ENCODE peak calls at places on chromosomes 4 and X, in five cellular contexts. One of them, this sample, is unnamed.

GRCh38 chr4:134762053-134762452 is 560.5 kb upstream of the PABPC4L start:
- DNase-seq in D721Med: no peak
- DNase-seq in upper lobe of right lung: no peak
- DNase-seq in lower lobe of right lung: no peak
- DNase-seq in psoas muscle: no peak
- DNase-seq in this sample: no peak

GRCh38 chrX:120269379-120270035 is 18.9 kb downstream of the ZBTB33 start:
- DNase-seq in D721Med: no peak
- DNase-seq in upper lobe of right lung: no peak
- DNase-seq in lower lobe of right lung: no peak
- DNase-seq in psoas muscle: no peak
- DNase-seq in this sample: no peak

GRCh38 chr4:131258361-131258760 is 1890.7 kb upstream of the PCDH10 start:
- DNase-seq in D721Med: no peak
- DNase-seq in upper lobe of right lung: no peak
- DNase-seq in lower lobe of right lung: no peak
- DNase-seq in psoas muscle: no peak
- DNase-seq in this sample: no peak

GRCh38 chr4:155419266-155419665 is 42.5 kb upstream of the MAP9 start:
- DNase-seq in D721Med: no peak
- DNase-seq in upper lobe of right lung: no peak
- DNase-seq in lower lobe of right lung: no peak
- DNase-seq in psoas muscle: no peak
- DNase-seq in this sample: no peak

GRCh38 chr4:150647008-150647407 is 65.1 kb downstream of the MAB21L2 start:
- DNase-seq in D721Med: no peak
- DNase-seq in upper lobe of right lung: no peak
- DNase-seq in lower lobe of right lung: no peak
- DNase-seq in psoas muscle: no peak
- DNase-seq in this sample: no peak

GRCh38 chr4:2866891-2867290 is 23.2 kb downstream of the ADD1 start:
- DNase-seq in D721Med: no peak
- DNase-seq in upper lobe of right lung: no peak
- DNase-seq in lower lobe of right lung: no peak
- DNase-seq in psoas muscle: no peak
- DNase-seq in this sample: no peak

GRCh38 chr4:88991746-88992145 is 65.2 kb downstream of the FAM13A start:
- DNase-seq in D721Med: no peak
- DNase-seq in upper lobe of right lung: no peak
- DNase-seq in lower lobe of right lung: no peak
- DNase-seq in psoas muscle: no peak
- DNase-seq in this sample: no peak

GRCh38 chr4:25844957-25845712 is 17.7 kb downstream of the SEL1L3 start:
- DNase-seq in D721Med: no peak
- DNase-seq in upper lobe of right lung: no peak
- DNase-seq in lower lobe of right lung: no peak
- DNase-seq in psoas muscle: no peak
- DNase-seq in this sample: no peak

GRCh38 chr4:32010221-32010620 is 1290.1 kb downstream of the PCDH7 start:
- DNase-seq in D721Med: no peak
- DNase-seq in upper lobe of right lung: no peak
- DNase-seq in lower lobe of right lung: no peak
- DNase-seq in psoas muscle: no peak
- DNase-seq in this sample: no peak

GRCh38 chr4:5719329-5720055 is 8.5 kb downstream of the EVC start:
- DNase-seq in D721Med: no peak
- DNase-seq in upper lobe of right lung: no peak
- DNase-seq in lower lobe of right lung: no peak
- DNase-seq in psoas muscle: no peak
- DNase-seq in this sample: no peak

GRCh38 chrX:12956704-12957541 is 18.0 kb upstream of the TMSB4X start:
- DNase-seq in D721Med: no peak
- DNase-seq in upper lobe of right lung: no peak
- DNase-seq in lower lobe of right lung: no peak
- DNase-seq in psoas muscle: no peak
- DNase-seq in this sample: no peak
- TF ChIP-seq CTCF in D721Med: no peak
- TF ChIP-seq CTCF in upper lobe of right lung: no peak
- TF ChIP-seq CTCF in lower lobe of right lung: no peak
- TF ChIP-seq CTCF in psoas muscle: no peak
- TF ChIP-seq CTCF in this sample: no peak

GRCh38 chrX:131728295-131729145 is 184.6 kb downstream of the OR13H1 start:
- DNase-seq in D721Med: no peak
- DNase-seq in upper lobe of right lung: no peak
- DNase-seq in lower lobe of right lung: no peak
- DNase-seq in psoas muscle: peak; percentile 74
- DNase-seq in this sample: no peak
- TF ChIP-seq CTCF in D721Med: no peak
- TF ChIP-seq CTCF in upper lobe of right lung: no peak
- TF ChIP-seq CTCF in lower lobe of right lung: no peak
- TF ChIP-seq CTCF in psoas muscle: peak; percentile 55
- TF ChIP-seq CTCF in this sample: no peak

DNA sequence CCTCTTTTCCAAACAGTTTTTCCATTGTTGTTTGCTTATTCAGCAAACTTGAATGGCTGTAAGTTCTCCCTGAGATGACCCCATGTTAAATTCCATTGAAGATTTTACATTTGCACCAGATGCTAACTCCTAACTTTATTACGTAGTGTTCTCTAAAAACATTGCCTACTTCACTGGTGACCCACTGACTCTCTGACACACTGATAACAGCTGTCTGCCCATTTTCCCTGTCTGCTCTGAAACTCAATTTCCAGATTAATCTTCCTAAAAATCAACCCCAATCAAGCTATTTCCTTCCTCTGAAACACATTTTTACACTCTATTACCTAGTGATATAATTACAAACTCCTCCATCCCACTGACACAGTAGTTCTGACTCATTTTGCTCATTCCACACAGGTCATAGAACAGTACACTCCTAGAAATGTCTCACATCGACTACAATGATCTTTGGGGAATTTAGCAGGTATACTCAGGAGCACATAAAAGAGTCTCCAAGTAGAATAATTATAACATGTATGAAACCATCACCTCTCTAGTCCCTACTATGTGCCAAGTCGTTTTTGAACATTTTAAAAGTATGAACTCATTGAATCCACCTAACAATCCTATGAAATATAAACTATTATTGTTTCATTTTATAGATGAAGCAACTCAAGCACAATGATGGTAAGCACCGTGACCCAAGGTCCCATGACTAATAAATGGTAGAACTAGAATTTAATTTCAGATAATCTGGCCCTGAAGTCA is 210.9 kb downstream of the SLIT2 start:
- DNase-seq in D721Med: no peak
- DNase-seq in upper lobe of right lung: no peak
- DNase-seq in lower lobe of right lung: no peak
- DNase-seq in psoas muscle: no peak
- DNase-seq in this sample: no peak
- TF ChIP-seq CTCF in D721Med: no peak
- TF ChIP-seq CTCF in upper lobe of right lung: no peak
- TF ChIP-seq CTCF in lower lobe of right lung: no peak
- TF ChIP-seq CTCF in psoas muscle: no peak
- TF ChIP-seq CTCF in this sample: no peak

DNA sequence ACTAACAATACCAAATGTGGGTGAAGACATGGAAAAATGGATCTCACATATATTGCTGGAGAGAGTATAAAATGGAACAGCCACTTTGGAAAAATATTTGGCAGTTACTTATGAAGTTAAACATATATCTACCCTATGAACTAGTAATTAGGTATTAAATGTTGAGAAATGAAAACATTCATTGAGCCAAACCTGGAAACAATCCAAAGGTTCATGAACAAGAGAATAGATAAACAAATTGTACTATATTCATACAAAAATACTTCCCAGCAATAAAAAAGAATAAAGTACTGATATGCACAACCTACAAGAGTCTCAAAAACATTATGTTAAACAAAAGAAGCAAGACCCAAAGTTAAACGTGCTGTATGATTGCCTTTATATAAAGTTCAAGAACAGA is 3.9 kb upstream of the EGF start:
- DNase-seq in D721Med: no peak
- DNase-seq in upper lobe of right lung: no peak
- DNase-seq in lower lobe of right lung: no peak
- DNase-seq in psoas muscle: no peak
- DNase-seq in this sample: no peak
- TF ChIP-seq CTCF in D721Med: no peak
- TF ChIP-seq CTCF in upper lobe of right lung: no peak
- TF ChIP-seq CTCF in lower lobe of right lung: no peak
- TF ChIP-seq CTCF in psoas muscle: no peak
- TF ChIP-seq CTCF in this sample: no peak

GRCh38 chrX:63421411-63421810 is 70.3 kb upstream of the SPIN4 start:
- DNase-seq in D721Med: no peak
- DNase-seq in upper lobe of right lung: no peak
- DNase-seq in lower lobe of right lung: no peak
- DNase-seq in psoas muscle: no peak
- DNase-seq in this sample: no peak
- TF ChIP-seq CTCF in D721Med: no peak
- TF ChIP-seq CTCF in upper lobe of right lung: no peak
- TF ChIP-seq CTCF in lower lobe of right lung: no peak
- TF ChIP-seq CTCF in psoas muscle: no peak
- TF ChIP-seq CTCF in this sample: peak; percentile 35

DNA sequence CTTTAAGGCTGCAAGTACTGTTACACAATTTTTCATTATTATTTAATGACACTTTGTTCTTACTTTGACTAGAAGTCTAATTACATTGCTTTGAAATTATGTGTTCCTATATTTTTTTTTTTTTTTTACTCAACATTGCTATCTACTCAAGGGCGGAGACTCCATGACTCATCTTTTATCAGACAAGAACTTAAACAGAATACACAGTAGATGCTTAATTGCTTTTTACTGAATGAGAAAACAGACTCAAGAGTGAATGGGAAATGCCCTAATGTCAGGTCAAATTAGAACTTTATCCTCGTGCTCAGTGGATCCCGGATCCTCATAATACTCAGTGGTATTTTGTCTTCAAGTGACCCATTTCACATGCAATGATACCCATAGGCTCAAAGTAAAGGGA is 954.4 kb upstream of the IGFBP7 start:
- DNase-seq in D721Med: no peak
- DNase-seq in upper lobe of right lung: no peak
- DNase-seq in lower lobe of right lung: no peak
- DNase-seq in psoas muscle: no peak
- DNase-seq in this sample: no peak
- TF ChIP-seq CTCF in D721Med: no peak
- TF ChIP-seq CTCF in upper lobe of right lung: no peak
- TF ChIP-seq CTCF in lower lobe of right lung: no peak
- TF ChIP-seq CTCF in psoas muscle: no peak
- TF ChIP-seq CTCF in this sample: no peak

This sample was measured in mesothelial cell of epicardium.